ENCODE peak calls at places on chromosomes 13 and 19, in ten cellular contexts. G is GM23338, L is GM23248, I is A549, S is IMR-90, F is mesendoderm, R is keratinocyte, K is mesenchymal stem cell, O is PC-3, A is mammary epithelial cell. Q is an unnamed sample.

GRCh38 chr13:105638446-105638845 is 897.0 kb downstream of the EFNB2 start:
- DNase-seq in G (no peak), L (no peak), I (no peak), S (peak; percentile 8), F (no peak), R (no peak), K (peak; percentile 6), O (no peak), A (peak; percentile 43), Q (no peak)

GRCh38 chr19:4559569-4559968 is at the start of gene SEMA6B:
- DNase-seq in G (no peak), L (no peak), I (no peak), S (no peak), F (no peak), R (no peak), K (peak; percentile 29), O (no peak), A (no peak), Q (no peak)

GRCh38 chr13:96052655-96053002 is 572 bp downstream of the UGGT2 start:
- DNase-seq in G (peak; percentile 44), L (peak; percentile 87), I (peak; percentile 62), S (peak; percentile 83), F (peak; percentile 65), R (peak; percentile 2), K (peak; percentile 88), O (peak; percentile 15), A (peak; percentile 60), Q (peak; percentile 68)

GRCh38 chr19:4908781-4909171 is 525 bp upstream of the UHRF1 start:
- DNase-seq in G (no peak), L (no peak), I (no peak), S (no peak), F (no peak), R (no peak), K (no peak), O (no peak), A (no peak), Q (no peak)

GRCh38 chr13:69857188-69857821 is 250.3 kb upstream of the ATXN8OS start:
- DNase-seq in G (peak; percentile 82), L (peak; percentile 50), I (peak; percentile 50), S (peak; percentile 1), F (peak; percentile 81), R (no peak), K (peak; percentile 49), O (peak; percentile 66), A (peak; percentile 18), Q (peak; percentile 40)

GRCh38 chr19:16376241-16376640 is 51.6 kb downstream of the KLF2 start:
- DNase-seq in G (no peak), L (no peak), I (no peak), S (no peak), F (no peak), R (no peak), K (no peak), O (no peak), A (no peak), Q (no peak)

GRCh38 chr19:1074512-1075283 is 7.7 kb downstream of the ARHGAP45 start:
- DNase-seq in G (no peak), L (no peak), I (peak; percentile 74), S (no peak), F (no peak), R (no peak), K (no peak), O (peak; percentile 72), A (peak; percentile 51), Q (peak; percentile 74)

GRCh38 chr19:19259741-19260140 is 13.4 kb downstream of the TM6SF2 start:
- DNase-seq in G (peak; percentile 89), L (peak; percentile 34), I (peak; percentile 71), S (peak; percentile 11), F (peak; percentile 84), R (no peak), K (peak; percentile 32), O (peak; percentile 41), A (peak; percentile 37), Q (peak; percentile 48)

GRCh38 chr19:33388817-33389573 is 15.5 kb downstream of the CEBPG start:
- DNase-seq in G (no peak), L (no peak), I (no peak), S (no peak), F (no peak), R (no peak), K (no peak), O (no peak), A (no peak), Q (no peak)

GRCh38 chr13:51737609-51738008 is 66.4 kb downstream of the DHRS12 start:
- DNase-seq in G (no peak), L (no peak), I (no peak), S (no peak), F (no peak), R (no peak), K (no peak), O (no peak), A (no peak), Q (no peak)

GRCh38 chr13:91389186-91389585 is 9.2 kb upstream of the GPC5 start:
- DNase-seq in G (no peak), L (no peak), I (no peak), S (no peak), F (no peak), R (no peak), K (no peak), O (no peak), A (no peak), Q (no peak)

GRCh38 chr19:47093254-47093653 is 20.3 kb downstream of the ZC3H4 start:
- DNase-seq in G (no peak), L (no peak), I (no peak), S (no peak), F (no peak), R (no peak), K (no peak), O (no peak), A (no peak), Q (no peak)

GRCh38 chr19:51060973-51061372 is 3.9 kb downstream of the KLK13 start:
- DNase-seq in G (no peak), L (no peak), I (no peak), S (no peak), F (no peak), R (no peak), K (no peak), O (no peak), A (no peak), Q (no peak)

GRCh38 chr13:25860862-25861261 is 191.0 kb downstream of the SHISA2 start:
- DNase-seq in G (no peak), L (peak; percentile 24), I (no peak), S (peak; percentile 33), F (no peak), R (peak; percentile 17), K (peak; percentile 69), O (peak; percentile 87), A (peak; percentile 78), Q (no peak)

GRCh38 chr19:31430381-31430780 is 81.1 kb upstream of the TSHZ3 start:
- DNase-seq in G (no peak), L (no peak), I (no peak), S (no peak), F (no peak), R (no peak), K (no peak), O (no peak), A (no peak), Q (no peak)

GRCh38 chr13:32538234-32538620 is 368 bp downstream of the N4BP2L2 start:
- DNase-seq in G (no peak), L (peak; percentile 76), I (no peak), S (peak; percentile 62), F (no peak), R (no peak), K (peak; percentile 83), O (no peak), A (peak; percentile 66), Q (peak; percentile 70)

GRCh38 chr19:53808710-53809125 is 15.4 kb downstream of the NLRP12 start:
- DNase-seq in G (peak; percentile 87), L (peak; percentile 70), I (peak; percentile 85), S (peak; percentile 42), F (peak; percentile 91), R (no peak), K (peak; percentile 15), O (peak; percentile 76), A (peak; percentile 29), Q (no peak)

GRCh38 chr19:2394054-2394668 is 33.2 kb downstream of the TIMM13 start:
- DNase-seq in G (no peak), L (no peak), I (no peak), S (no peak), F (no peak), R (no peak), K (no peak), O (no peak), A (no peak), Q (peak; percentile 89)

GRCh38 chr19:3068071-3068470 is 5.8 kb upstream of the TLE5 start:
- DNase-seq in G (no peak), L (no peak), I (no peak), S (no peak), F (no peak), R (no peak), K (no peak), O (no peak), A (no peak), Q (no peak)

GRCh38 chr19:7636691-7637373 is at the start of gene STXBP2:
- DNase-seq in G (peak; percentile 91), L (peak; percentile 25), I (peak; percentile 75), S (no peak), F (peak; percentile 89), R (peak; percentile 42), K (peak; percentile 39), O (peak; percentile 89), A (peak; percentile 73), Q (peak; percentile 90)

GRCh38 chr19:51971624-51972023 is 15.0 kb downstream of the ZNF350 start:
- DNase-seq in G (peak; percentile 22), L (peak; percentile 16), I (peak; percentile 66), S (peak; percentile 13), F (peak; percentile 66), R (no peak), K (peak; percentile 41), O (no peak), A (peak; percentile 24), Q (no peak)

GRCh38 chr13:28268800-28269223 is 130.5 kb downstream of the PAN3 start:
- DNase-seq in G (no peak), L (no peak), I (no peak), S (no peak), F (no peak), R (no peak), K (no peak), O (no peak), A (no peak), Q (peak; percentile 78)
- H3K4me2 ChIP-seq in G (no peak overlapping the region), L (no peak overlapping the region), I (no peak overlapping the region), S (no peak overlapping the region), F (no peak overlapping the region), R (no peak overlapping the region), K (no peak overlapping the region), O (no peak overlapping the region), A (no peak overlapping the region), Q (peak overlapping the region; percentile 50)

GRCh38 chr13:41012536-41012935 is 6.6 kb downstream of the ELF1 start:
- DNase-seq in G (no peak), L (no peak), I (no peak), S (no peak), F (no peak), R (no peak), K (no peak), O (no peak), A (no peak), Q (no peak)
- H3K4me2 ChIP-seq in G (no peak overlapping the region), L (no peak overlapping the region), I (no peak overlapping the region), S (no peak overlapping the region), F (no peak overlapping the region), R (no peak overlapping the region), K (no peak overlapping the region), O (no peak overlapping the region), A (no peak overlapping the region), Q (no peak overlapping the region)

GRCh38 chr19:30269638-30270037 is 102.5 kb upstream of the ZNF536 start:
- DNase-seq in G (no peak), L (no peak), I (no peak), S (no peak), F (no peak), R (no peak), K (no peak), O (no peak), A (no peak), Q (no peak)
- H3K4me2 ChIP-seq in G (no peak overlapping the region), L (no peak overlapping the region), I (no peak overlapping the region), S (no peak overlapping the region), F (no peak overlapping the region), R (no peak overlapping the region), K (no peak overlapping the region), O (no peak overlapping the region), A (no peak overlapping the region), Q (no peak overlapping the region)

GRCh38 chr13:29901714-29902631 is 51.6 kb upstream of the UBL3 start:
- DNase-seq in G (no peak), L (peak; percentile 95), I (peak; percentile 41), S (peak; percentile 97), F (peak; percentile 52), R (no peak), K (peak; percentile 94), O (peak; percentile 85), A (peak; percentile 92), Q (peak; percentile 58)
- H3K4me2 ChIP-seq in G (peak overlapping the region; percentile 55), L (peak overlapping the region; percentile 68), I (peak overlapping the region; percentile 32), S (peak overlapping the region; percentile 66), F (no peak overlapping the region), R (peak overlapping the region; percentile 63), K (peak overlapping the region; percentile 62), O (peak overlapping the region; percentile 63), A (peak overlapping the region; percentile 58), Q (peak overlapping the region; percentile 62)

Q was measured in MM.1S.